ENCODE peak calls at places on chromosome 7, in ten cellular contexts. E, Z, P, N, G, Y, K, W, U and A are unnamed samples. For H3K4me1, the result is how much of the 10 kb centered on the place peaks cover.

GRCh38 chr7:2445898-2446555 is 30.2 kb downstream of the GRIFIN start:
- DNase-seq in E (no peak), Z (no peak), P (no peak), N (no peak), G (no peak), Y (no peak), K (no peak), W (no peak), U (no peak), A (no peak)

GRCh38 chr7:123594813-123595241 is 6.8 kb upstream of the ASB15 start:
- DNase-seq in E (no peak), Z (peak), P (no peak), N (no peak), G (no peak), Y (no peak), K (no peak), W (peak), U (no peak), A (no peak)

GRCh38 chr7:135716677-135717238 is 11.2 kb downstream of the SLC13A4 start:
- DNase-seq in E (no peak), Z (no peak), P (peak), N (no peak), G (no peak), Y (no peak), K (no peak), W (no peak), U (peak), A (no peak)

GRCh38 chr7:14807498-14807897 is 95.1 kb downstream of the DGKB start:
- DNase-seq in E (no peak), Z (no peak), P (no peak), N (no peak), G (no peak), Y (no peak), K (no peak), W (no peak), U (no peak), A (no peak)

GRCh38 chr7:254337-255037 is 35.5 kb upstream of the FOXL3 start:
- DNase-seq in E (no peak), Z (peak), P (no peak), N (no peak), G (no peak), Y (no peak), K (no peak), W (no peak), U (no peak), A (peak)

GRCh38 chr7:47783456-47784240 is 164.6 kb downstream of the PKD1L1 start:
- DNase-seq in E (no peak), Z (no peak), P (peak), N (no peak), G (no peak), Y (no peak), K (peak), W (no peak), U (peak), A (no peak)

GRCh38 chr7:114799522-114800133 is 122.3 kb upstream of the MDFIC start:
- DNase-seq in E (no peak), Z (no peak), P (no peak), N (no peak), G (no peak), Y (no peak), K (no peak), W (no peak), U (no peak), A (no peak)

GRCh38 chr7:133099887-133100286 is 18.0 kb upstream of the CHCHD3 start:
- DNase-seq in E (no peak), Z (no peak), P (no peak), N (no peak), G (no peak), Y (no peak), K (no peak), W (no peak), U (no peak), A (no peak)

GRCh38 chr7:82250598-82250997 is 193.0 kb downstream of the CACNA2D1 start:
- DNase-seq in E (no peak), Z (no peak), P (no peak), N (no peak), G (no peak), Y (no peak), K (no peak), W (no peak), U (no peak), A (no peak)

GRCh38 chr7:2698581-2699288 is 10.7 kb downstream of the AMZ1 start:
- DNase-seq in E (peak), Z (no peak), P (no peak), N (no peak), G (no peak), Y (no peak), K (no peak), W (no peak), U (peak), A (no peak)

GRCh38 chr7:29495618-29496017 is 68.0 kb upstream of the PRR15 start:
- DNase-seq in E (no peak), Z (no peak), P (no peak), N (no peak), G (no peak), Y (no peak), K (no peak), W (no peak), U (no peak), A (no peak)

GRCh38 chr7:158838238-158838637 is 8.9 kb upstream of the ESYT2 start:
- DNase-seq in E (no peak), Z (no peak), P (no peak), N (no peak), G (no peak), Y (no peak), K (no peak), W (no peak), U (no peak), A (no peak)

GRCh38 chr7:96710544-96710943 is 898 bp upstream of the SEM1 start:
- DNase-seq in E (no peak), Z (no peak), P (no peak), N (no peak), G (no peak), Y (no peak), K (no peak), W (no peak), U (no peak), A (no peak)

GRCh38 chr7:1567082-1567771 is 2.6 kb downstream of the PSMG3 start:
- DNase-seq in E (no peak), Z (no peak), P (peak), N (no peak), G (no peak), Y (no peak), K (no peak), W (no peak), U (peak), A (peak)

GRCh38 chr7:131723926-131724325 is 167.5 kb upstream of the PODXL start:
- DNase-seq in E (no peak), Z (no peak), P (no peak), N (no peak), G (no peak), Y (no peak), K (no peak), W (no peak), U (no peak), A (no peak)

GRCh38 chr7:11461999-11462398 is 370.0 kb downstream of the THSD7A start:
- DNase-seq in E (no peak), Z (no peak), P (no peak), N (no peak), G (no peak), Y (no peak), K (no peak), W (no peak), U (no peak), A (no peak)

GRCh38 chr7:35528381-35528977 is 166.5 kb downstream of the HERPUD2 start:
- DNase-seq in E (no peak), Z (no peak), P (no peak), N (no peak), G (no peak), Y (no peak), K (no peak), W (no peak), U (no peak), A (no peak)

GRCh38 chr7:140671966-140672365 is 779 bp upstream of the ADCK2 start:
- DNase-seq in E (no peak), Z (no peak), P (no peak), N (no peak), G (no peak), Y (peak), K (no peak), W (no peak), U (no peak), A (no peak)

GRCh38 chr7:50393076-50393475 is 57.1 kb downstream of the FIGNL1 start:
- DNase-seq in E (no peak), Z (no peak), P (no peak), N (no peak), G (no peak), Y (no peak), K (no peak), W (no peak), U (no peak), A (no peak)

GRCh38 chr7:37265006-37265405 is 183.7 kb downstream of the ELMO1 start:
- DNase-seq in E (no peak), Z (no peak), P (no peak), N (no peak), G (no peak), Y (no peak), K (no peak), W (no peak), U (no peak), A (no peak)

GRCh38 chr7:26307226-26307625 is 15.6 kb downstream of the SNX10 start:
- DNase-seq in E (no peak), Z (peak), P (no peak), N (no peak), G (no peak), Y (peak), K (no peak), W (no peak), U (peak), A (peak)

GRCh38 chr7:73436031-73436929 is 2.7 kb downstream of the FZD9 start:
- DNase-seq in E (no peak), Z (no peak), P (no peak), N (no peak), G (no peak), Y (no peak), K (no peak), W (no peak), U (peak), A (no peak)

GRCh38 chr7:2266911-2267310 is 24.9 kb downstream of the NUDT1 start:
- DNase-seq in E (no peak), Z (no peak), P (no peak), N (no peak), G (no peak), Y (no peak), K (no peak), W (no peak), U (peak), A (no peak)

GRCh38 chr7:141700848-141701371 is 1.1 kb downstream of the DENND11 start:
- DNase-seq in E (no peak), Z (no peak), P (no peak), N (no peak), G (peak), Y (no peak), K (no peak), W (no peak), U (no peak), A (no peak)

GRCh38 chr7:69232445-69233376 is 365.6 kb upstream of the AUTS2 start:
- DNase-seq in E (no peak), Z (no peak), P (no peak), N (peak), G (no peak), Y (no peak), K (no peak), W (no peak), U (no peak), A (no peak)

GRCh38 chr7:112986256-112987031 is 100.2 kb downstream of the GPR85 start:
- DNase-seq in E (no peak), Z (no peak), P (peak), N (no peak), G (no peak), Y (no peak), K (no peak), W (no peak), U (peak), A (no peak)

GRCh38 chr7:219581-220150 is 27.3 kb downstream of the FAM20C start:
- DNase-seq in E (no peak), Z (peak), P (no peak), N (no peak), G (peak), Y (no peak), K (no peak), W (no peak), U (no peak), A (no peak)

GRCh38 chr7:71990138-71990462 is 422.0 kb downstream of the CALN1 start:
- DNase-seq in E (no peak), Z (no peak), P (no peak), N (no peak), G (no peak), Y (no peak), K (no peak), W (no peak), U (no peak), A (no peak)

GRCh38 chr7:101342892-101343291 is 19.8 kb upstream of the COL26A1 start:
- DNase-seq in E (no peak), Z (no peak), P (no peak), N (no peak), G (no peak), Y (no peak), K (no peak), W (no peak), U (no peak), A (no peak)

GRCh38 chr7:100822236-100823139 is 4.8 kb downstream of the EPHB4 start:
- DNase-seq in E (no peak), Z (no peak), P (no peak), N (no peak), G (no peak), Y (no peak), K (no peak), W (no peak), U (no peak), A (no peak)

GRCh38 chr7:108071551-108071950 is 58.6 kb downstream of the LAMB4 start:
- DNase-seq in E (no peak), Z (no peak), P (no peak), N (no peak), G (no peak), Y (no peak), K (no peak), W (no peak), U (no peak), A (no peak)

GRCh38 chr7:42198974-42199668 is 37.9 kb downstream of the GLI3 start:
- DNase-seq in E (no peak), Z (no peak), P (peak), N (no peak), G (no peak), Y (no peak), K (no peak), W (no peak), U (no peak), A (no peak)

GRCh38 chr7:130141858-130142653 is 63.1 kb downstream of the TMEM209 start:
- DNase-seq in E (no peak), Z (no peak), P (no peak), N (no peak), G (no peak), Y (peak), K (no peak), W (no peak), U (no peak), A (no peak)

GRCh38 chr7:111107989-111108388 is 17.1 kb downstream of the LRRN3 start:
- DNase-seq in E (no peak), Z (no peak), P (no peak), N (no peak), G (no peak), Y (no peak), K (no peak), W (no peak), U (no peak), A (no peak)

GRCh38 chr7:73622909-73623797 is 1.2 kb downstream of the MLXIPL start:
- DNase-seq in E (no peak), Z (peak), P (no peak), N (peak), G (peak), Y (peak), K (no peak), W (no peak), U (no peak), A (peak)

GRCh38 chr7:94655884-94656657 is at the start of gene SGCE:
- DNase-seq in E (no peak), Z (peak), P (peak), N (no peak), G (peak), Y (peak), K (no peak), W (peak), U (peak), A (peak)

DNA sequence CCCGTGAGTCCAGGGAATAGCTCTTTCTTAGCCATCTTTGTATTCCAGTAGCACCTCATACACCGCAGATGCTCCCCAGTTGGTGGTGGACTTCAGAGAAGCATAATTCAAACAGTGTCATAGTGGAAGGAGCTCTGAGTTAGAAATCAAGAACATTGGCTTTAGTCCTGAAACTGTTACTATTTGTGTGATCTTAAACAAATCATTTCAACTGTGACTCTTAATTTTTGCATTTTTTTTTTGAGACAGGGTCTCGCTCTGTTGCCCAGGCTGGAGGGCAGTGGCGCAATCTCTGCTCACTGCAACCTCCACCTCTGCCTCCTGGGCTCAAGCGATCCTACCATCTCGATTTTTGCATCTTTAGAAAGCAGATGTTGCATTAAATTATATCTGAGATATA is 1.8 kb downstream of the BPGM start:
- DNase-seq in E (no peak), Z (no peak), P (no peak), N (no peak), G (no peak), Y (no peak), K (no peak), W (no peak), U (no peak), A (no peak)
- H3K4me1 ChIP-seq in E (under half), Z (under half), P (under half), N (under half), G (under half), Y (under half), K (under half), W (under half), U (under half), A (under half)

DNA sequence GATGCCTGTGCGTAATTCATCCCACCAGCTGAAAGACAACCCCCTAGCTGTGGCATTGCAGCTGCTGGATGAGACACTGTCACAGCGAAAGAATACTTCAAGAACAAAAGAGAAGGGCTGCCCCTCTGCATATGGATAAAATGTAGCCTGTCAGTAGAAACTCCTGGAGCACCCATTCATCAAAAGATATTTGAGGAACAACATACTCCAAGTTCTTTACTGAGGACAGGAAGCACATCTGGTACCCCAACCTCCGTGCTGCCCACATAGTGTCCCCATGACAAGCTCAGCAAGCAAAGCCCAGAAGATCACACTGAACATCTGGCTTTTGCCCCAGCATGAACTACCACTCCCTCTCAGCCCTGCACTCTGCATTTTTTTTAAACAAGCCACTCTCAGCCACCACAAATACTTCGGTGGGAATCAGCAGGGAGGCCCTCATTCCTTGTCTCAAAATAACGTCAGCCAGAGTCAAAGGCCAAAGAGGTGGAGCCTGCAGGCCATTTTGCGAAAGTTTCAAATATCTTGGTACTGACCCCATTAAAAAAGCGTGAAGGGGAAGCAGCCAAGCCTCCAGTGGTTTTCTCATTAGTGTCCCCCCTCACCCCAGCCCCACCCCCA is 1.7 kb downstream of the CREB3L2 start:
- DNase-seq in E (no peak), Z (no peak), P (peak), N (peak), G (peak), Y (no peak), K (no peak), W (peak), U (no peak), A (peak)
- H3K27ac ChIP-seq in E (no peak), Z (peak), P (peak), N (peak), G (peak), Y (peak), K (peak), W (peak), U (peak), A (peak)

GRCh38 chr7:121180436-121181063 is 148.2 kb upstream of the WNT16 start:
- DNase-seq in E (no peak), Z (no peak), P (no peak), N (no peak), G (no peak), Y (no peak), K (no peak), W (no peak), U (no peak), A (no peak)

GRCh38 chr7:121178452-121178851 is 150.3 kb upstream of the WNT16 start:
- DNase-seq in E (no peak), Z (no peak), P (no peak), N (no peak), G (no peak), Y (no peak), K (no peak), W (no peak), U (no peak), A (no peak)

GRCh38 chr7:121182281-121182680 is 146.5 kb upstream of the WNT16 start:
- DNase-seq in E (no peak), Z (no peak), P (no peak), N (no peak), G (no peak), Y (no peak), K (no peak), W (no peak), U (no peak), A (no peak)

GRCh38 chr7:121181357-121181756 is 147.4 kb upstream of the WNT16 start:
- DNase-seq in E (no peak), Z (no peak), P (no peak), N (no peak), G (no peak), Y (no peak), K (no peak), W (no peak), U (no peak), A (no peak)

GRCh38 chr7:121178869-121179497 is 149.8 kb upstream of the WNT16 start:
- DNase-seq in E (no peak), Z (no peak), P (no peak), N (no peak), G (no peak), Y (no peak), K (no peak), W (no peak), U (no peak), A (no peak)
- H3K4me3 ChIP-seq in E (no peak), Z (no peak), P (no peak), N (no peak), G (no peak), Y (no peak), K (no peak), W (no peak), U (no peak), A (no peak)

GRCh38 chr7:134452419-134452827 is 6.5 kb downstream of the AKR1B1 start:
- DNase-seq in E (no peak), Z (no peak), P (no peak), N (no peak), G (no peak), Y (no peak), K (no peak), W (peak), U (no peak), A (no peak)
- H3K4me1 ChIP-seq in E (under half), Z (under half), P (under half), N (under half), G (under half), Y (under half), K (under half), W (under half), U (under half), A (under half)

GRCh38 chr7:4682621-4683042 is 537 bp downstream of the FOXK1 start:
- DNase-seq in E (peak), Z (peak), P (peak), N (no peak), G (peak), Y (peak), K (no peak), W (no peak), U (peak), A (peak)

GRCh38 chr7:4683043-4683883 is 1.2 kb downstream of the FOXK1 start:
- DNase-seq in E (peak), Z (peak), P (no peak), N (no peak), G (peak), Y (peak), K (no peak), W (no peak), U (no peak), A (peak)

GRCh38 chr7:4681922-4682620 is at the start of gene FOXK1:
- DNase-seq in E (peak), Z (peak), P (peak), N (no peak), G (peak), Y (peak), K (no peak), W (peak), U (peak), A (peak)

GRCh38 chr7:4683884-4684565 is 1.9 kb downstream of the FOXK1 start:
- DNase-seq in E (peak), Z (peak), P (peak), N (no peak), G (peak), Y (peak), K (no peak), W (no peak), U (peak), A (peak)

DNA sequence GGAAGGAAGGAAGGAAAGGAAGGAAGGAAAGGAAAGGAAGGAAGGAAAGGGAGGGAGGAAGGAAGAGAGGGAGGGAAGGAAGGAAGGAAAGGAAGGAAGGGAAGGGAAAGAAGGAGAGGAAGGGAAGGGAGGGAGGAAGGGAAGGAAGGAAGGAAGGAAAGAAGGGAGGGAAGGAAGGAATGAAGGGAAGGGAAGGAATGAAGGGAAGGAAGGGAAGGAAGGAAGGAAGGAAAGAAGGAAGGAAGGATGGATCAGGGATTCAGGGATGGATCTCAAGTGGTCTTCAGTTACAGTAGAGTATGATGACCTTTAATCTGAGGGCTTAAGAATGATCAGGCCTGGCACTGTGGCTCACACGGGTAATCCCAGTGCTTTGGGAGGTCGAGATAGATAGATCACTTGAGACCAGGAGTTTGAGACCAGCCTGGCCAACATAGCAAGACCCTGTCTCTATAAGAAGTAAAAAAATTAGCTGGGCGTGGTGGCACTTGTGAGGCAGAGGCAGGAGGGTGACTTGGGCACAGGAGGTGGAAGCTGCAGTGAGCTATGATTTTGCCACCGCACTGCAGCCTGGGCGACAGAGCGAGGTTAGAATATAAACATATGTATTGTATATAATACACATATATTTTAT is 760 bp upstream of the FOXK1 start:
- DNase-seq in E (no peak), Z (no peak), P (no peak), N (no peak), G (no peak), Y (no peak), K (no peak), W (no peak), U (no peak), A (no peak)
- H3K27ac ChIP-seq in E (peak), Z (peak), P (peak), N (peak), G (no peak), Y (peak), K (peak), W (no peak), U (no peak), A (peak)